ENCODE peak calls at places on chromosomes 6 and 20, in six cellular contexts. One of them, this sample, is unnamed.
A peak's percentile ranks its signal among the peaks of the same experiment; 100 is the strongest.

GRCh38 chr6:13194852-13195251 is 133.5 kb downstream of the TBC1D7 start:
- DNase-seq in PC-3: peak; percentile 69
- DNase-seq in prostate gland: peak; percentile 13
- DNase-seq in adrenal gland: peak; percentile 41
- DNase-seq in GM23338: peak; percentile 80
- DNase-seq in tibial artery: no peak
- DNase-seq in this sample: peak; percentile 43

GRCh38 chr6:15359335-15359862 is 113.5 kb downstream of the JARID2 start:
- DNase-seq in PC-3: no peak
- DNase-seq in prostate gland: no peak
- DNase-seq in adrenal gland: no peak
- DNase-seq in GM23338: no peak
- DNase-seq in tibial artery: no peak
- DNase-seq in this sample: no peak

GRCh38 chr6:114064862-114065261 is 93.9 kb upstream of the HDAC2 start:
- DNase-seq in PC-3: no peak
- DNase-seq in prostate gland: no peak
- DNase-seq in adrenal gland: no peak
- DNase-seq in GM23338: no peak
- DNase-seq in tibial artery: no peak
- DNase-seq in this sample: no peak

GRCh38 chr20:57672164-57672563 is 37.7 kb downstream of the PMEPA1 start:
- DNase-seq in PC-3: no peak
- DNase-seq in prostate gland: no peak
- DNase-seq in adrenal gland: peak; percentile 42
- DNase-seq in GM23338: no peak
- DNase-seq in tibial artery: peak; percentile 89
- DNase-seq in this sample: peak; percentile 57

GRCh38 chr20:48107560-48107959 is 322.3 kb upstream of the SULF2 start:
- DNase-seq in PC-3: peak; percentile 56
- DNase-seq in prostate gland: no peak
- DNase-seq in adrenal gland: peak; percentile 82
- DNase-seq in GM23338: no peak
- DNase-seq in tibial artery: no peak
- DNase-seq in this sample: no peak

GRCh38 chr6:168033791-168034190 is 36.3 kb downstream of the KIF25 start:
- DNase-seq in PC-3: no peak
- DNase-seq in prostate gland: no peak
- DNase-seq in adrenal gland: no peak
- DNase-seq in GM23338: no peak
- DNase-seq in tibial artery: no peak
- DNase-seq in this sample: no peak

GRCh38 chr20:52060794-52061714 is 130.5 kb downstream of the ZFP64 start:
- DNase-seq in PC-3: peak; percentile 84
- DNase-seq in prostate gland: no peak
- DNase-seq in adrenal gland: no peak
- DNase-seq in GM23338: peak; percentile 81
- DNase-seq in tibial artery: no peak
- DNase-seq in this sample: no peak

GRCh38 chr6:159977242-159978214 is 8.6 kb downstream of the IGF2R start:
- DNase-seq in PC-3: no peak
- DNase-seq in prostate gland: no peak
- DNase-seq in adrenal gland: peak; percentile 74
- DNase-seq in GM23338: no peak
- DNase-seq in tibial artery: no peak
- DNase-seq in this sample: no peak

GRCh38 chr6:109019911-109020310 is 74.7 kb downstream of the SESN1 start:
- DNase-seq in PC-3: no peak
- DNase-seq in prostate gland: no peak
- DNase-seq in adrenal gland: no peak
- DNase-seq in GM23338: peak; percentile 49
- DNase-seq in tibial artery: no peak
- DNase-seq in this sample: no peak

GRCh38 chr6:156279306-156279969 is 497.7 kb upstream of the ARID1B start:
- DNase-seq in PC-3: no peak
- DNase-seq in prostate gland: no peak
- DNase-seq in adrenal gland: no peak
- DNase-seq in GM23338: no peak
- DNase-seq in tibial artery: no peak
- DNase-seq in this sample: no peak

GRCh38 chr20:25310921-25311728 is 63.2 kb downstream of the PYGB start:
- DNase-seq in PC-3: peak; percentile 50
- DNase-seq in prostate gland: no peak
- DNase-seq in adrenal gland: peak; percentile 31
- DNase-seq in GM23338: no peak
- DNase-seq in tibial artery: peak; percentile 60
- DNase-seq in this sample: no peak

GRCh38 chr20:35871311-35871771 is 83.0 kb downstream of the SCAND1 start:
- DNase-seq in PC-3: no peak
- DNase-seq in prostate gland: peak; percentile 44
- DNase-seq in adrenal gland: peak; percentile 76
- DNase-seq in GM23338: no peak
- DNase-seq in tibial artery: no peak
- DNase-seq in this sample: no peak

GRCh38 chr6:44473870-44474631 is 86.5 kb downstream of the CDC5L start:
- DNase-seq in PC-3: no peak
- DNase-seq in prostate gland: no peak
- DNase-seq in adrenal gland: no peak
- DNase-seq in GM23338: no peak
- DNase-seq in tibial artery: no peak
- DNase-seq in this sample: no peak

GRCh38 chr6:132909742-132910141 is 95.4 kb downstream of the RPS12 start:
- DNase-seq in PC-3: no peak
- DNase-seq in prostate gland: no peak
- DNase-seq in adrenal gland: no peak
- DNase-seq in GM23338: no peak
- DNase-seq in tibial artery: no peak
- DNase-seq in this sample: no peak

GRCh38 chr20:23061713-23062561 is 12.5 kb upstream of the THBD start:
- DNase-seq in PC-3: peak; percentile 73
- DNase-seq in prostate gland: no peak
- DNase-seq in adrenal gland: peak; percentile 81
- DNase-seq in GM23338: peak; percentile 78
- DNase-seq in tibial artery: peak; percentile 80
- DNase-seq in this sample: no peak

GRCh38 chr20:23147964-23148720 is 62.0 kb upstream of the CD93 start:
- DNase-seq in PC-3: peak; percentile 94
- DNase-seq in prostate gland: no peak
- DNase-seq in adrenal gland: peak; percentile 81
- DNase-seq in GM23338: no peak
- DNase-seq in tibial artery: peak; percentile 91
- DNase-seq in this sample: peak; percentile 58

GRCh38 chr6:36735110-36735971 is 37.7 kb downstream of the RAB44 start:
- DNase-seq in PC-3: peak; percentile 59
- DNase-seq in prostate gland: peak; percentile 75
- DNase-seq in adrenal gland: peak; percentile 65
- DNase-seq in GM23338: peak; percentile 52
- DNase-seq in tibial artery: peak; percentile 94
- DNase-seq in this sample: peak; percentile 76

GRCh38 chr6:157460182-157460999 is 79.4 kb downstream of the ZDHHC14 start:
- DNase-seq in PC-3: no peak
- DNase-seq in prostate gland: no peak
- DNase-seq in adrenal gland: no peak
- DNase-seq in GM23338: no peak
- DNase-seq in tibial artery: no peak
- DNase-seq in this sample: no peak

GRCh38 chr6:49570474-49571079 is 20.1 kb downstream of the C6orf141 start:
- DNase-seq in PC-3: peak; percentile 66
- DNase-seq in prostate gland: no peak
- DNase-seq in adrenal gland: no peak
- DNase-seq in GM23338: no peak
- DNase-seq in tibial artery: no peak
- DNase-seq in this sample: no peak

GRCh38 chr6:30942338-30943060 is 1.7 kb downstream of the MUCL3 start:
- DNase-seq in PC-3: peak; percentile 96
- DNase-seq in prostate gland: peak; percentile 22
- DNase-seq in adrenal gland: peak; percentile 87
- DNase-seq in GM23338: peak; percentile 99
- DNase-seq in tibial artery: no peak
- DNase-seq in this sample: peak; percentile 94
- TF ChIP-seq CTCF in PC-3: peak; percentile 80
- TF ChIP-seq CTCF in prostate gland: peak; percentile 27
- TF ChIP-seq CTCF in adrenal gland: peak; percentile 70
- TF ChIP-seq CTCF in GM23338: peak; percentile 52
- TF ChIP-seq CTCF in tibial artery: no peak
- TF ChIP-seq CTCF in this sample: no peak

GRCh38 chr6:116406678-116407345 is 36.1 kb downstream of the DSE start:
- DNase-seq in PC-3: no peak
- DNase-seq in prostate gland: no peak
- DNase-seq in adrenal gland: no peak
- DNase-seq in GM23338: no peak
- DNase-seq in tibial artery: no peak
- DNase-seq in this sample: no peak
- H3K4me1 ChIP-seq in PC-3: peaks cover 20% of the 10 kb centered on the region
- H3K4me1 ChIP-seq in prostate gland: no peaks in the 10 kb centered on the region
- H3K4me1 ChIP-seq in adrenal gland: peaks cover 7% of the 10 kb centered on the region
- H3K4me1 ChIP-seq in GM23338: peaks cover 20% of the 10 kb centered on the region
- H3K4me1 ChIP-seq in tibial artery: peaks cover 28% of the 10 kb centered on the region
- H3K4me1 ChIP-seq in this sample: peaks cover 16% of the 10 kb centered on the region

GRCh38 chr6:33075208-33075567 is 602 bp upstream of the HLA-DPB1 start:
- DNase-seq in PC-3: no peak
- DNase-seq in prostate gland: no peak
- DNase-seq in adrenal gland: no peak
- DNase-seq in GM23338: no peak
- DNase-seq in tibial artery: no peak
- DNase-seq in this sample: no peak

GRCh38 chr6:33076406-33076934 is 680 bp downstream of the HLA-DPB1 start:
- DNase-seq in PC-3: no peak
- DNase-seq in prostate gland: no peak
- DNase-seq in adrenal gland: no peak
- DNase-seq in GM23338: no peak
- DNase-seq in tibial artery: no peak
- DNase-seq in this sample: no peak

GRCh38 chr6:33077908-33078307 is 2.1 kb downstream of the HLA-DPB1 start:
- DNase-seq in PC-3: no peak
- DNase-seq in prostate gland: no peak
- DNase-seq in adrenal gland: no peak
- DNase-seq in GM23338: no peak
- DNase-seq in tibial artery: no peak
- DNase-seq in this sample: no peak

GRCh38 chr6:33073431-33073871 is at the start of gene HLA-DPA1:
- DNase-seq in PC-3: peak; percentile 40
- DNase-seq in prostate gland: no peak
- DNase-seq in adrenal gland: peak; percentile 65
- DNase-seq in GM23338: peak; percentile 71
- DNase-seq in tibial artery: peak; percentile 72
- DNase-seq in this sample: peak; percentile 60

DNA sequence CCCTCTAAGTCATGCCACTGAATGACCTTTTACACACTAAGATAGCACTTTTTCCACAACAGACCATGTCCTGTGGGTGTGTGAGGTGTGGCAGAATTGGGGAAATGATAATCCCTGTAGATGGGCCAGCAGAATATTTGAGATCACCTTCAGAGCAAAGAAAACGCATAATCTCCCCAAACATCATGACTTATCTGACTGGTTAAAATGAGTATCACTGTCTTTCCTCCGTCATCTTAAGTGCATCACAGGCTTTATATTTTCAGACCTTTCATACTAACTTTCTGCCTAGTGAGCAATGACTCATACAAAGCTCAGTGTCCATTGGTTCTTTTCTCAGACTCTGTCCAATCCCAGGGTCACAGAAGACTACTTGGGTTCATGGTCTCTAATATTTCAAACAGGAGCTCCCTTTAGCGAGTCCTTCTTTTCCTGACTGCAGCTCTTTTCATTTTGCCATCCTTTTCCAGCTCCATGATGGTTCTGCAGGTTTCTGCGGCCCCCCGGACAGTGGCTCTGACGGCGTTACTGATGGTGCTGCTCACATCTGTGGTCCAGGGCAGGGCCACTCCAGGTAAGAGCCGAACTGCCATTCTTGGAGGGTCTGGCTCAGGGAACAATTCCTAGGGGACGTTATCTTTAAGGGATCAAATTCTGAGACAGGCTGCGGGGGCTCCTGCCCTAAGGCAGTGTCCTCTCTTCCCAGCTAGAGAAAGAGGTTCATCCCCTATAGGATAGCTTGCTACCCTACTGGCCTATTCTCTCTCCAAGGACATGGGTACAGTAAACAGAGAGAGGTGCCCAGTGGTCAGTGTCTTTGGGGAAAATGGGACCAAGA is at the start of gene HLA-DPB1:
- DNase-seq in PC-3: peak; percentile 59
- DNase-seq in prostate gland: no peak
- DNase-seq in adrenal gland: no peak
- DNase-seq in GM23338: peak; percentile 50
- DNase-seq in tibial artery: no peak
- DNase-seq in this sample: no peak
- H3K27ac ChIP-seq in PC-3: no peak within 1 kb of the TSS
- H3K27ac ChIP-seq in prostate gland: peak within 1 kb of the TSS; percentile 4
- H3K27ac ChIP-seq in adrenal gland: peak within 1 kb of the TSS; percentile 70
- H3K27ac ChIP-seq in GM23338: no peak within 1 kb of the TSS
- H3K27ac ChIP-seq in tibial artery: peak within 1 kb of the TSS; percentile 42
- H3K27ac ChIP-seq in this sample: peak within 1 kb of the TSS; percentile 91

DNA sequence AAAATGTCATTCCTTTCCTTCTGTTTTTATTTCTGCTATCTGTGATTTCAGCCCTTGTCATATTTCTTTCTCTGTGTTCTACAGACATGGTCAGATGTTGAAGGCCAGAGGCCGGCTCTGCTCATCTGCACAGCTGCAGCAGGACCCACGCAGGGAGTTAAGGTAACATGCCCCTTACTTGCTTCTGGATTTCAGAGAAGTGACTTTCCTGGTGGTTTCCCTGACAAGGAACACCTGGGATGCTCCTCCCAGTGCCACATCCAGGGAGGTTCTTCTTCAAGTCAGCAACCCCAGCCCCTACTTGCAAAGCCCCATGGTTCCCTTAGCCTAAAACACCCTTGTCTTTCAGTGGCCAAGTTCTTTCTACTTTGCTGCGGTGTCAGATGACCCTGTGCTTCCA is 41.3 kb downstream of the CDH26 start:
- DNase-seq in PC-3: no peak
- DNase-seq in prostate gland: no peak
- DNase-seq in adrenal gland: no peak
- DNase-seq in GM23338: no peak
- DNase-seq in tibial artery: no peak
- DNase-seq in this sample: no peak
- TF ChIP-seq CTCF in PC-3: no peak
- TF ChIP-seq CTCF in prostate gland: no peak
- TF ChIP-seq CTCF in adrenal gland: no peak
- TF ChIP-seq CTCF in GM23338: no peak
- TF ChIP-seq CTCF in tibial artery: no peak
- TF ChIP-seq CTCF in this sample: no peak

GRCh38 chr20:34525709-34526416 is 9.6 kb downstream of the DYNLRB1 start:
- DNase-seq in PC-3: peak; percentile 100
- DNase-seq in prostate gland: peak; percentile 96
- DNase-seq in adrenal gland: peak; percentile 95
- DNase-seq in GM23338: no peak
- DNase-seq in tibial artery: peak; percentile 90
- DNase-seq in this sample: peak; percentile 86
- H3K4me1 ChIP-seq in PC-3: peaks cover 44% of the 10 kb centered on the region
- H3K4me1 ChIP-seq in prostate gland: peaks cover 21% of the 10 kb centered on the region
- H3K4me1 ChIP-seq in adrenal gland: peaks cover 31% of the 10 kb centered on the region
- H3K4me1 ChIP-seq in GM23338: no peaks in the 10 kb centered on the region
- H3K4me1 ChIP-seq in tibial artery: peaks cover 71% of the 10 kb centered on the region
- H3K4me1 ChIP-seq in this sample: peaks cover 4% of the 10 kb centered on the region

This sample was measured in lung.